ENCODE peak calls at places on chromosomes 16 and 17, in six cellular contexts. Q, S, M, D, F and V are unnamed samples.

GRCh38 chr17:34588266-34588665 is 8.9 kb downstream of the TMEM132E start:
- DNase-seq in Q (no peak), S (no peak), M (no peak), D (no peak), F (no peak), V (no peak)

GRCh38 chr17:21034350-21035235 is 8.2 kb downstream of the USP22 start:
- DNase-seq in Q (no peak), S (no peak), M (no peak), D (no peak), F (no peak), V (no peak)

GRCh38 chr16:77877712-77878111 is 89.3 kb downstream of the VAT1L start:
- DNase-seq in Q (no peak), S (no peak), M (no peak), D (no peak), F (no peak), V (no peak)

GRCh38 chr16:4315185-4316102 is at the start of gene GLIS2:
- DNase-seq in Q (peak; percentile 41), S (no peak), M (peak; percentile 75), D (peak; percentile 81), F (no peak), V (no peak)

GRCh38 chr17:35893751-35894150 is 13.6 kb upstream of the CCL5 start:
- DNase-seq in Q (no peak), S (no peak), M (no peak), D (no peak), F (no peak), V (no peak)

GRCh38 chr17:57993471-57994365 is 5.7 kb upstream of the VEZF1 start:
- DNase-seq in Q (no peak), S (no peak), M (no peak), D (no peak), F (no peak), V (no peak)

GRCh38 chr16:16150117-16150877 is 73.0 kb downstream of the ABCC6 start:
- DNase-seq in Q (peak; percentile 24), S (no peak), M (no peak), D (peak; percentile 59), F (no peak), V (no peak)

GRCh38 chr17:40452921-40453378 is 9.7 kb downstream of the IGFBP4 start:
- DNase-seq in Q (no peak), S (no peak), M (no peak), D (no peak), F (no peak), V (no peak)

GRCh38 chr17:1032391-1032790 is 35.5 kb downstream of the TIMM22 start:
- DNase-seq in Q (no peak), S (no peak), M (no peak), D (no peak), F (no peak), V (no peak)

GRCh38 chr17:1412185-1413110 is 12.4 kb upstream of the YWHAE start:
- DNase-seq in Q (no peak), S (no peak), M (peak; percentile 45), D (no peak), F (no peak), V (no peak)

GRCh38 chr17:8503807-8504206 is 68.1 kb downstream of the NDEL1 start:
- DNase-seq in Q (no peak), S (no peak), M (no peak), D (no peak), F (no peak), V (no peak)
- H3K36me3 ChIP-seq in Q (no peaks in the 10 kb centered on the region), S (no peaks in the 10 kb centered on the region), M (peaks cover 7% of the 10 kb centered on the region), D (peaks cover 70% of the 10 kb centered on the region), F (peaks cover 58% of the 10 kb centered on the region), V (peaks cover 49% of the 10 kb centered on the region)

GRCh38 chr17:45942284-45942683 is 47.9 kb downstream of the MAPT start:
- DNase-seq in Q (no peak), S (no peak), M (no peak), D (peak; percentile 93), F (no peak), V (no peak)
- H3K27ac ChIP-seq in Q (no peak overlapping the region), S (no peak overlapping the region), M (no peak overlapping the region), D (peak overlapping the region; percentile 65), F (no peak overlapping the region), V (peak overlapping the region; percentile 35)

GRCh38 chr16:9102379-9102778 is 10.9 kb downstream of the HAPSTR1 start:
- DNase-seq in Q (no peak), S (no peak), M (peak; percentile 26), D (no peak), F (no peak), V (no peak)
- H3K4me1 ChIP-seq in Q (peaks cover 25% of the 10 kb centered on the region), S (peaks cover 100% of the 10 kb centered on the region), M (peaks cover 28% of the 10 kb centered on the region), D (peaks cover 98% of the 10 kb centered on the region), F (peaks cover 4% of the 10 kb centered on the region), V (peaks cover 27% of the 10 kb centered on the region)

DNA sequence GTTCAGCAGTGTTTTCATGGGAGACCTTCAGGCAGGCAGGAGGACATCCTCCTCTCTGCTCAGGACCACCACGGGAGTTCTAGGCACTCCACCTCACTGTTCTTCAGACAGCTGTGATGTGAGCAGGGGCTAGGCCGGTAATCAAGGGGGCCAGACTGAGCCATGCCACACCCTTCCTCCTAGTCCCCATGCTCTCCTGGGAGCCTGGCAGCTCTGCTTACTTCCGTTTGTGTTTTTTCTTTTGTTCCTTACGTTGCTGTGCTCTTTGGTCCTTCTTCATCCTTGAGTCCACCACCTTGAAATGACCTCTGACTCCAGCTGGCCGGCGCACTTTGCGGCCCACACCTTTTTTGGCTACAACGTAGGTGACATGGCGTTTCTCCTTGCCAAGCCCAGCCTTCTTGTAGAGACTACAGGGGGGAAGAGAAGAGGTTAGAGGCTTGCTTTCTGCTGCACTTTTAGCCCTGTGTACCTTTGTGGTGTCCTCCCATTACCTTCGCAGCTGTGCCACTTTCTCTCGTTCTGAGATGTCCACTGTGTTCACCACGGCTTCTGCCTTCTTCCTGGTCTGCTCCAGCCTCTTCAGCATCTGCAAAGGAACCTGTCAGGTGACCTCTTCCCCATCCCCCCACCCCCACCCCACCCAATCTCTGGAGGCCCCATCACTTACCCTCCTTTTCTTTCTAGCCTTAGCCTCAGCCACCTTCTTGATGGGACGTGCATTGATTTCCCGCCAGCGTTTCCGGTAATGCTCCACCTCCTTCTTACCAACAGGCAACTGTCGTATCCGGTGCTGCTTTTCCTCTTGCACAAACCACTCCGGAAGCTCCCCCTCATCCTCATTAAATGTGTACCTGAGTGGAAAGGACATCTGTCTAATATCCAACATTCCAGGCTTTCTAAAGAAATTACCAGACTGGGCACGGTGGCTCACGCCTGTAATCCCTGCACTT is 7.4 kb upstream of the PSMC5 start:
- DNase-seq in Q (no peak), S (no peak), M (no peak), D (no peak), F (no peak), V (no peak)
- H3K36me3 ChIP-seq in Q (peaks cover 21% of the 10 kb centered on the region), S (peaks cover 85% of the 10 kb centered on the region), M (peaks cover 70% of the 10 kb centered on the region), D (peaks cover 100% of the 10 kb centered on the region), F (peaks cover 67% of the 10 kb centered on the region), V (peaks cover 45% of the 10 kb centered on the region)

DNA sequence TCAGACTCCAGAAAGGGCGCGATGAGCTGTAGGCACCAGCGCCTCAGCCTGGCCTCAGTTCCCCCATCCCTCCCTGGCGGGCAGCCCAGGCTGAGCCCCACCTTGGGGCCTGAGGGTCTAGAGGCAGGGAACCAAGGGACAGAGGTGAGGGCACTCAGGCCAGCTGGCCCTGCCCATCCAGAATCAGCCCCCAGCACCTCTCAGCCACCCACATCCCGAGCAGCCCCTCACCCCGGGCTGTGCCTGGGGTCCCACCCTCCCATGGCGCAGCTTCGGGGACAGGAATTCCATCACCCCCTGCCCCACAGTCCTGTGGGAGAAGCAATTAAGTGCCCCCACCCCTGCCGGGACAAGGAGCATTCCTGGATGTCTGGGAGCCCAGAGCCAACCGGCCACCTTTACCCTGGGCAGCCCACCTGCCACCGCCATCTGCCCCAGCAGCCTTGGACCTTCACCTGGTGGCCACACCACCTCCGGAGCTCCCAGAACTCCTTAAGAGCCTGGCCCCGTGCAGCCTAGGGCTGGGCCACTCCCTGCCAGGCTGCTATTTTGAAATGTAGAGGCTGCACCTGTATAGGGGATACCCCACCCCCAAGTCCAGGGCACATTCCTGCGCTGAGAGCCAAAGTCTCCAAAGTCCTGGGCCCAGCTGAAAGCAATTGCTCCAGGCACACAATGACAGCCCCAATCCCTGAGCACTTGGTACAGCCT is 33.7 kb upstream of the PVALEF start:
- DNase-seq in Q (peak; percentile 72), S (no peak), M (peak; percentile 83), D (no peak), F (no peak), V (no peak)
- H3K27ac ChIP-seq in Q (peak overlapping the region; percentile 22), S (no peak overlapping the region), M (peak overlapping the region; percentile 88), D (no peak overlapping the region), F (no peak overlapping the region), V (no peak overlapping the region)

GRCh38 chr16:85829751-85830445 is 30.4 kb downstream of the COX4I1 start:
- DNase-seq in Q (no peak), S (no peak), M (no peak), D (no peak), F (no peak), V (no peak)
- H3K4me1 ChIP-seq in Q (no peaks in the 10 kb centered on the region), S (peaks cover 13% of the 10 kb centered on the region), M (peaks cover 7% of the 10 kb centered on the region), D (peaks cover 20% of the 10 kb centered on the region), F (no peaks in the 10 kb centered on the region), V (no peaks in the 10 kb centered on the region)